ENCODE peak calls at places on chromosomes 6 and 20, in ten cellular contexts. One of them, this sample, is unnamed.
A peak's percentile ranks its signal among the peaks of the same experiment; 100 is the strongest.

GRCh38 chr20:42179768-42180167 is 561.6 kb upstream of the CHD6 start:
- DNase-seq in M059J: peak; percentile 34
- DNase-seq in choroid plexus epithelial cell: no peak
- DNase-seq in putamen: no peak
- DNase-seq in activated gamma-delta T cell treated with Interleukin-2 at 50 U/mL for 16 hours: no peak
- DNase-seq in stimulated activated CD8-positive, alpha-beta memory T cell treated with anti-CD3 and anti-CD28 coated beads, Interleukin-2, amount 100 ng/mL, for 48 hours: no peak
- DNase-seq in foreskin melanocyte: no peak
- DNase-seq in activated T-cell treated with anti-CD3 and anti-CD28 coated beads for 24 hours: no peak
- DNase-seq in T47D: no peak
- DNase-seq in astrocyte of the spinal cord: no peak
- DNase-seq in this sample: no peak

GRCh38 chr20:45407783-45408645 is at the start of gene DBNDD2:
- DNase-seq in activated T-cell treated with anti-CD3 and anti-CD28 coated beads for 24 hours: no peak
- DNase-seq in foreskin melanocyte: no peak
- DNase-seq in activated gamma-delta T cell treated with Interleukin-2 at 50 U/mL for 16 hours: no peak
- DNase-seq in astrocyte of the spinal cord: no peak
- DNase-seq in putamen: peak; percentile 96
- DNase-seq in choroid plexus epithelial cell: no peak
- DNase-seq in T47D: no peak
- DNase-seq in stimulated activated CD8-positive, alpha-beta memory T cell treated with anti-CD3 and anti-CD28 coated beads, Interleukin-2, amount 100 ng/mL, for 48 hours: no peak
- DNase-seq in M059J: no peak
- DNase-seq in this sample: no peak

GRCh38 chr6:26427093-26427809 is 13.1 kb upstream of the BTN3A3 start:
- DNase-seq in T47D: no peak
- DNase-seq in activated T-cell treated with anti-CD3 and anti-CD28 coated beads for 24 hours: no peak
- DNase-seq in activated gamma-delta T cell treated with Interleukin-2 at 50 U/mL for 16 hours: no peak
- DNase-seq in M059J: no peak
- DNase-seq in astrocyte of the spinal cord: no peak
- DNase-seq in foreskin melanocyte: no peak
- DNase-seq in stimulated activated CD8-positive, alpha-beta memory T cell treated with anti-CD3 and anti-CD28 coated beads, Interleukin-2, amount 100 ng/mL, for 48 hours: no peak
- DNase-seq in choroid plexus epithelial cell: no peak
- DNase-seq in putamen: no peak
- DNase-seq in this sample: no peak

GRCh38 chr6:84657486-84657885 is 106.9 kb downstream of the TBX18 start:
- DNase-seq in putamen: no peak
- DNase-seq in foreskin melanocyte: no peak
- DNase-seq in stimulated activated CD8-positive, alpha-beta memory T cell treated with anti-CD3 and anti-CD28 coated beads, Interleukin-2, amount 100 ng/mL, for 48 hours: no peak
- DNase-seq in activated T-cell treated with anti-CD3 and anti-CD28 coated beads for 24 hours: no peak
- DNase-seq in astrocyte of the spinal cord: no peak
- DNase-seq in T47D: no peak
- DNase-seq in choroid plexus epithelial cell: peak; percentile 46
- DNase-seq in activated gamma-delta T cell treated with Interleukin-2 at 50 U/mL for 16 hours: no peak
- DNase-seq in M059J: peak; percentile 83
- DNase-seq in this sample: no peak

GRCh38 chr6:89411019-89411268 is 1.1 kb downstream of the RRAGD start:
- DNase-seq in putamen: no peak
- DNase-seq in choroid plexus epithelial cell: no peak
- DNase-seq in astrocyte of the spinal cord: no peak
- DNase-seq in M059J: no peak
- DNase-seq in foreskin melanocyte: no peak
- DNase-seq in activated T-cell treated with anti-CD3 and anti-CD28 coated beads for 24 hours: no peak
- DNase-seq in T47D: no peak
- DNase-seq in activated gamma-delta T cell treated with Interleukin-2 at 50 U/mL for 16 hours: no peak
- DNase-seq in stimulated activated CD8-positive, alpha-beta memory T cell treated with anti-CD3 and anti-CD28 coated beads, Interleukin-2, amount 100 ng/mL, for 48 hours: no peak
- DNase-seq in this sample: no peak

GRCh38 chr6:143984670-143985069 is 23.4 kb downstream of the PLAGL1 start:
- DNase-seq in M059J: no peak
- DNase-seq in stimulated activated CD8-positive, alpha-beta memory T cell treated with anti-CD3 and anti-CD28 coated beads, Interleukin-2, amount 100 ng/mL, for 48 hours: no peak
- DNase-seq in T47D: no peak
- DNase-seq in putamen: no peak
- DNase-seq in choroid plexus epithelial cell: no peak
- DNase-seq in foreskin melanocyte: no peak
- DNase-seq in activated T-cell treated with anti-CD3 and anti-CD28 coated beads for 24 hours: no peak
- DNase-seq in astrocyte of the spinal cord: no peak
- DNase-seq in activated gamma-delta T cell treated with Interleukin-2 at 50 U/mL for 16 hours: no peak
- DNase-seq in this sample: no peak

GRCh38 chr6:22499815-22500214 is 69.6 kb upstream of the HDGFL1 start:
- DNase-seq in choroid plexus epithelial cell: no peak
- DNase-seq in T47D: no peak
- DNase-seq in putamen: no peak
- DNase-seq in activated gamma-delta T cell treated with Interleukin-2 at 50 U/mL for 16 hours: no peak
- DNase-seq in stimulated activated CD8-positive, alpha-beta memory T cell treated with anti-CD3 and anti-CD28 coated beads, Interleukin-2, amount 100 ng/mL, for 48 hours: no peak
- DNase-seq in activated T-cell treated with anti-CD3 and anti-CD28 coated beads for 24 hours: no peak
- DNase-seq in M059J: no peak
- DNase-seq in astrocyte of the spinal cord: no peak
- DNase-seq in foreskin melanocyte: no peak
- DNase-seq in this sample: no peak

GRCh38 chr6:149140137-149140909 is 177.2 kb upstream of the TAB2 start:
- DNase-seq in stimulated activated CD8-positive, alpha-beta memory T cell treated with anti-CD3 and anti-CD28 coated beads, Interleukin-2, amount 100 ng/mL, for 48 hours: peak; percentile 43
- DNase-seq in activated T-cell treated with anti-CD3 and anti-CD28 coated beads for 24 hours: peak; percentile 35
- DNase-seq in activated gamma-delta T cell treated with Interleukin-2 at 50 U/mL for 16 hours: peak; percentile 31
- DNase-seq in astrocyte of the spinal cord: no peak
- DNase-seq in foreskin melanocyte: no peak
- DNase-seq in choroid plexus epithelial cell: peak; percentile 38
- DNase-seq in M059J: no peak
- DNase-seq in putamen: no peak
- DNase-seq in T47D: no peak
- DNase-seq in this sample: peak; percentile 60

GRCh38 chr6:16729183-16729696 is 32.0 kb downstream of the ATXN1 start:
- DNase-seq in foreskin melanocyte: no peak
- DNase-seq in activated gamma-delta T cell treated with Interleukin-2 at 50 U/mL for 16 hours: no peak
- DNase-seq in activated T-cell treated with anti-CD3 and anti-CD28 coated beads for 24 hours: no peak
- DNase-seq in T47D: no peak
- DNase-seq in choroid plexus epithelial cell: peak; percentile 74
- DNase-seq in astrocyte of the spinal cord: peak; percentile 86
- DNase-seq in M059J: peak; percentile 88
- DNase-seq in putamen: no peak
- DNase-seq in stimulated activated CD8-positive, alpha-beta memory T cell treated with anti-CD3 and anti-CD28 coated beads, Interleukin-2, amount 100 ng/mL, for 48 hours: no peak
- DNase-seq in this sample: peak; percentile 24

GRCh38 chr6:7425808-7426190 is 36.2 kb downstream of the RIOK1 start:
- DNase-seq in M059J: no peak
- DNase-seq in choroid plexus epithelial cell: no peak
- DNase-seq in putamen: no peak
- DNase-seq in T47D: no peak
- DNase-seq in activated gamma-delta T cell treated with Interleukin-2 at 50 U/mL for 16 hours: no peak
- DNase-seq in activated T-cell treated with anti-CD3 and anti-CD28 coated beads for 24 hours: no peak
- DNase-seq in foreskin melanocyte: no peak
- DNase-seq in stimulated activated CD8-positive, alpha-beta memory T cell treated with anti-CD3 and anti-CD28 coated beads, Interleukin-2, amount 100 ng/mL, for 48 hours: no peak
- DNase-seq in astrocyte of the spinal cord: no peak
- DNase-seq in this sample: no peak

GRCh38 chr20:504632-505075 is 38.9 kb downstream of the CSNK2A1 start:
- DNase-seq in T47D: no peak
- DNase-seq in foreskin melanocyte: no peak
- DNase-seq in stimulated activated CD8-positive, alpha-beta memory T cell treated with anti-CD3 and anti-CD28 coated beads, Interleukin-2, amount 100 ng/mL, for 48 hours: no peak
- DNase-seq in M059J: no peak
- DNase-seq in activated T-cell treated with anti-CD3 and anti-CD28 coated beads for 24 hours: no peak
- DNase-seq in choroid plexus epithelial cell: peak; percentile 26
- DNase-seq in putamen: no peak
- DNase-seq in activated gamma-delta T cell treated with Interleukin-2 at 50 U/mL for 16 hours: no peak
- DNase-seq in astrocyte of the spinal cord: no peak
- DNase-seq in this sample: no peak

GRCh38 chr6:9543649-9544048 is 871.2 kb downstream of the TFAP2A start:
- DNase-seq in putamen: no peak
- DNase-seq in stimulated activated CD8-positive, alpha-beta memory T cell treated with anti-CD3 and anti-CD28 coated beads, Interleukin-2, amount 100 ng/mL, for 48 hours: no peak
- DNase-seq in choroid plexus epithelial cell: no peak
- DNase-seq in foreskin melanocyte: no peak
- DNase-seq in T47D: no peak
- DNase-seq in activated gamma-delta T cell treated with Interleukin-2 at 50 U/mL for 16 hours: no peak
- DNase-seq in astrocyte of the spinal cord: no peak
- DNase-seq in activated T-cell treated with anti-CD3 and anti-CD28 coated beads for 24 hours: no peak
- DNase-seq in M059J: no peak
- DNase-seq in this sample: no peak

GRCh38 chr20:44909872-44910689 is at the start of gene PABPC1L:
- DNase-seq in activated T-cell treated with anti-CD3 and anti-CD28 coated beads for 24 hours: peak; percentile 71
- DNase-seq in putamen: peak; percentile 34
- DNase-seq in activated gamma-delta T cell treated with Interleukin-2 at 50 U/mL for 16 hours: peak; percentile 71
- DNase-seq in stimulated activated CD8-positive, alpha-beta memory T cell treated with anti-CD3 and anti-CD28 coated beads, Interleukin-2, amount 100 ng/mL, for 48 hours: peak; percentile 77
- DNase-seq in T47D: peak; percentile 78
- DNase-seq in choroid plexus epithelial cell: peak; percentile 75
- DNase-seq in M059J: peak; percentile 74
- DNase-seq in astrocyte of the spinal cord: peak; percentile 59
- DNase-seq in foreskin melanocyte: peak; percentile 48
- DNase-seq in this sample: peak; percentile 66

GRCh38 chr20:45857114-45857835 is at the start of the genes ACOT8 and ZSWIM3:
- DNase-seq in putamen: peak; percentile 99
- DNase-seq in stimulated activated CD8-positive, alpha-beta memory T cell treated with anti-CD3 and anti-CD28 coated beads, Interleukin-2, amount 100 ng/mL, for 48 hours: peak; percentile 84
- DNase-seq in activated T-cell treated with anti-CD3 and anti-CD28 coated beads for 24 hours: peak; percentile 94
- DNase-seq in choroid plexus epithelial cell: peak; percentile 100
- DNase-seq in astrocyte of the spinal cord: peak; percentile 100
- DNase-seq in activated gamma-delta T cell treated with Interleukin-2 at 50 U/mL for 16 hours: peak; percentile 95
- DNase-seq in foreskin melanocyte: peak; percentile 100
- DNase-seq in M059J: peak; percentile 100
- DNase-seq in T47D: peak; percentile 100
- DNase-seq in this sample: peak; percentile 99

GRCh38 chr20:9609892-9610502 is 95.6 kb downstream of the LAMP5 start:
- DNase-seq in foreskin melanocyte: peak; percentile 53
- DNase-seq in T47D: no peak
- DNase-seq in choroid plexus epithelial cell: peak; percentile 82
- DNase-seq in M059J: peak; percentile 80
- DNase-seq in activated T-cell treated with anti-CD3 and anti-CD28 coated beads for 24 hours: peak; percentile 4
- DNase-seq in putamen: peak; percentile 77
- DNase-seq in astrocyte of the spinal cord: peak; percentile 77
- DNase-seq in activated gamma-delta T cell treated with Interleukin-2 at 50 U/mL for 16 hours: peak; percentile 9
- DNase-seq in stimulated activated CD8-positive, alpha-beta memory T cell treated with anti-CD3 and anti-CD28 coated beads, Interleukin-2, amount 100 ng/mL, for 48 hours: peak; percentile 16
- DNase-seq in this sample: no peak

GRCh38 chr6:118553132-118553531 is 5.0 kb downstream of the PLN start:
- DNase-seq in M059J: no peak
- DNase-seq in stimulated activated CD8-positive, alpha-beta memory T cell treated with anti-CD3 and anti-CD28 coated beads, Interleukin-2, amount 100 ng/mL, for 48 hours: no peak
- DNase-seq in activated gamma-delta T cell treated with Interleukin-2 at 50 U/mL for 16 hours: no peak
- DNase-seq in foreskin melanocyte: peak; percentile 68
- DNase-seq in activated T-cell treated with anti-CD3 and anti-CD28 coated beads for 24 hours: no peak
- DNase-seq in putamen: no peak
- DNase-seq in choroid plexus epithelial cell: no peak
- DNase-seq in astrocyte of the spinal cord: no peak
- DNase-seq in T47D: no peak
- DNase-seq in this sample: no peak

GRCh38 chr20:58416832-58417231 is 27.8 kb downstream of the VAPB start:
- DNase-seq in T47D: no peak
- DNase-seq in choroid plexus epithelial cell: no peak
- DNase-seq in foreskin melanocyte: no peak
- DNase-seq in putamen: no peak
- DNase-seq in M059J: no peak
- DNase-seq in stimulated activated CD8-positive, alpha-beta memory T cell treated with anti-CD3 and anti-CD28 coated beads, Interleukin-2, amount 100 ng/mL, for 48 hours: no peak
- DNase-seq in activated gamma-delta T cell treated with Interleukin-2 at 50 U/mL for 16 hours: no peak
- DNase-seq in activated T-cell treated with anti-CD3 and anti-CD28 coated beads for 24 hours: no peak
- DNase-seq in astrocyte of the spinal cord: no peak
- DNase-seq in this sample: no peak

GRCh38 chr6:13189710-13190109 is 138.6 kb downstream of the TBC1D7 start:
- DNase-seq in M059J: no peak
- DNase-seq in choroid plexus epithelial cell: no peak
- DNase-seq in putamen: no peak
- DNase-seq in stimulated activated CD8-positive, alpha-beta memory T cell treated with anti-CD3 and anti-CD28 coated beads, Interleukin-2, amount 100 ng/mL, for 48 hours: no peak
- DNase-seq in activated T-cell treated with anti-CD3 and anti-CD28 coated beads for 24 hours: no peak
- DNase-seq in activated gamma-delta T cell treated with Interleukin-2 at 50 U/mL for 16 hours: no peak
- DNase-seq in T47D: no peak
- DNase-seq in foreskin melanocyte: no peak
- DNase-seq in astrocyte of the spinal cord: no peak
- DNase-seq in this sample: no peak

This sample was measured in immature natural killer cell.